ENCODE peak calls at places on chromosomes 12 and 14, in nine cellular contexts. One of them, this sample, is unnamed.
A peak's percentile ranks its signal among the peaks of the same experiment; 100 is the strongest.

GRCh38 chr12:87687362-87687761 is 341.8 kb downstream of the C12orf50 start:
- DNase-seq in ascending aorta: no peak
- DNase-seq in uterus: no peak
- DNase-seq in PC-3: no peak
- DNase-seq in AML-193: no peak
- DNase-seq in activated CD8-positive, alpha-beta T cell treated with anti-CD3 and anti-CD28 coated beads, Interleukin-2, amount 10 ng/mL, durations not matched to agents 7 days and 5 days: no peak
- DNase-seq in T1000: peak; percentile 82
- DNase-seq in fibroblast of lung: peak; percentile 74
- DNase-seq in GM04503: no peak
- DNase-seq in this sample: peak; percentile 61

GRCh38 chr14:100093322-100093721 is 28.1 kb downstream of the EVL start:
- DNase-seq in ascending aorta: no peak
- DNase-seq in uterus: no peak
- DNase-seq in PC-3: no peak
- DNase-seq in AML-193: no peak
- DNase-seq in activated CD8-positive, alpha-beta T cell treated with anti-CD3 and anti-CD28 coated beads, Interleukin-2, amount 10 ng/mL, durations not matched to agents 7 days and 5 days: no peak
- DNase-seq in T1000: no peak
- DNase-seq in fibroblast of lung: no peak
- DNase-seq in GM04503: no peak
- DNase-seq in this sample: no peak

GRCh38 chr12:79891506-79892162 is 43.3 kb downstream of the PPP1R12A start:
- DNase-seq in ascending aorta: no peak
- DNase-seq in uterus: no peak
- DNase-seq in PC-3: no peak
- DNase-seq in AML-193: no peak
- DNase-seq in activated CD8-positive, alpha-beta T cell treated with anti-CD3 and anti-CD28 coated beads, Interleukin-2, amount 10 ng/mL, durations not matched to agents 7 days and 5 days: no peak
- DNase-seq in T1000: no peak
- DNase-seq in fibroblast of lung: peak; percentile 17
- DNase-seq in GM04503: no peak
- DNase-seq in this sample: no peak

GRCh38 chr14:56004807-56005579 is 113.2 kb upstream of the PELI2 start:
- DNase-seq in ascending aorta: peak; percentile 67
- DNase-seq in uterus: peak; percentile 27
- DNase-seq in PC-3: no peak
- DNase-seq in AML-193: no peak
- DNase-seq in activated CD8-positive, alpha-beta T cell treated with anti-CD3 and anti-CD28 coated beads, Interleukin-2, amount 10 ng/mL, durations not matched to agents 7 days and 5 days: peak; percentile 66
- DNase-seq in T1000: peak; percentile 52
- DNase-seq in fibroblast of lung: peak; percentile 91
- DNase-seq in GM04503: peak; percentile 63
- DNase-seq in this sample: peak; percentile 61

GRCh38 chr12:75721790-75722189 is 210.4 kb upstream of the KRR1 start:
- DNase-seq in ascending aorta: no peak
- DNase-seq in uterus: no peak
- DNase-seq in PC-3: no peak
- DNase-seq in AML-193: no peak
- DNase-seq in activated CD8-positive, alpha-beta T cell treated with anti-CD3 and anti-CD28 coated beads, Interleukin-2, amount 10 ng/mL, durations not matched to agents 7 days and 5 days: no peak
- DNase-seq in T1000: no peak
- DNase-seq in fibroblast of lung: no peak
- DNase-seq in GM04503: no peak
- DNase-seq in this sample: no peak

GRCh38 chr12:89051065-89051677 is 301.1 kb downstream of the DUSP6 start:
- DNase-seq in ascending aorta: no peak
- DNase-seq in uterus: no peak
- DNase-seq in PC-3: peak; percentile 86
- DNase-seq in AML-193: peak; percentile 66
- DNase-seq in activated CD8-positive, alpha-beta T cell treated with anti-CD3 and anti-CD28 coated beads, Interleukin-2, amount 10 ng/mL, durations not matched to agents 7 days and 5 days: peak; percentile 55
- DNase-seq in T1000: no peak
- DNase-seq in fibroblast of lung: peak; percentile 57
- DNase-seq in GM04503: no peak
- DNase-seq in this sample: peak; percentile 44

GRCh38 chr14:21257395-21258193 is 11.6 kb downstream of the HNRNPC start:
- DNase-seq in ascending aorta: no peak
- DNase-seq in uterus: no peak
- DNase-seq in PC-3: no peak
- DNase-seq in AML-193: no peak
- DNase-seq in activated CD8-positive, alpha-beta T cell treated with anti-CD3 and anti-CD28 coated beads, Interleukin-2, amount 10 ng/mL, durations not matched to agents 7 days and 5 days: no peak
- DNase-seq in T1000: no peak
- DNase-seq in fibroblast of lung: no peak
- DNase-seq in GM04503: no peak
- DNase-seq in this sample: no peak

GRCh38 chr12:46377678-46378077 is 5.1 kb upstream of the SLC38A2 start:
- DNase-seq in ascending aorta: no peak
- DNase-seq in uterus: no peak
- DNase-seq in PC-3: no peak
- DNase-seq in AML-193: no peak
- DNase-seq in activated CD8-positive, alpha-beta T cell treated with anti-CD3 and anti-CD28 coated beads, Interleukin-2, amount 10 ng/mL, durations not matched to agents 7 days and 5 days: no peak
- DNase-seq in T1000: no peak
- DNase-seq in fibroblast of lung: peak; percentile 59
- DNase-seq in GM04503: no peak
- DNase-seq in this sample: no peak

GRCh38 chr12:80187660-80188090 is 88.3 kb downstream of the OTOGL start:
- DNase-seq in ascending aorta: no peak
- DNase-seq in uterus: peak; percentile 14
- DNase-seq in PC-3: peak; percentile 67
- DNase-seq in AML-193: no peak
- DNase-seq in activated CD8-positive, alpha-beta T cell treated with anti-CD3 and anti-CD28 coated beads, Interleukin-2, amount 10 ng/mL, durations not matched to agents 7 days and 5 days: peak; percentile 39
- DNase-seq in T1000: no peak
- DNase-seq in fibroblast of lung: peak; percentile 67
- DNase-seq in GM04503: no peak
- DNase-seq in this sample: peak; percentile 73

GRCh38 chr12:87142346-87142745 is 886.2 kb upstream of the MGAT4C start:
- DNase-seq in ascending aorta: no peak
- DNase-seq in uterus: no peak
- DNase-seq in PC-3: no peak
- DNase-seq in AML-193: no peak
- DNase-seq in activated CD8-positive, alpha-beta T cell treated with anti-CD3 and anti-CD28 coated beads, Interleukin-2, amount 10 ng/mL, durations not matched to agents 7 days and 5 days: no peak
- DNase-seq in T1000: no peak
- DNase-seq in fibroblast of lung: peak; percentile 33
- DNase-seq in GM04503: no peak
- DNase-seq in this sample: no peak

GRCh38 chr12:98259667-98260066 is 255.7 kb upstream of the TMPO start:
- DNase-seq in ascending aorta: no peak
- DNase-seq in uterus: no peak
- DNase-seq in PC-3: no peak
- DNase-seq in AML-193: no peak
- DNase-seq in activated CD8-positive, alpha-beta T cell treated with anti-CD3 and anti-CD28 coated beads, Interleukin-2, amount 10 ng/mL, durations not matched to agents 7 days and 5 days: no peak
- DNase-seq in T1000: no peak
- DNase-seq in fibroblast of lung: no peak
- DNase-seq in GM04503: no peak
- DNase-seq in this sample: no peak

GRCh38 chr14:94175403-94176146 is 1.5 kb downstream of the PPP4R4 start:
- DNase-seq in ascending aorta: no peak
- DNase-seq in uterus: no peak
- DNase-seq in PC-3: no peak
- DNase-seq in AML-193: no peak
- DNase-seq in activated CD8-positive, alpha-beta T cell treated with anti-CD3 and anti-CD28 coated beads, Interleukin-2, amount 10 ng/mL, durations not matched to agents 7 days and 5 days: no peak
- DNase-seq in T1000: no peak
- DNase-seq in fibroblast of lung: no peak
- DNase-seq in GM04503: no peak
- DNase-seq in this sample: no peak

GRCh38 chr12:123900898-123901376 is 71.7 kb downstream of the CCDC92 start:
- DNase-seq in ascending aorta: no peak
- DNase-seq in uterus: no peak
- DNase-seq in PC-3: peak; percentile 27
- DNase-seq in AML-193: no peak
- DNase-seq in activated CD8-positive, alpha-beta T cell treated with anti-CD3 and anti-CD28 coated beads, Interleukin-2, amount 10 ng/mL, durations not matched to agents 7 days and 5 days: peak; percentile 41
- DNase-seq in T1000: no peak
- DNase-seq in fibroblast of lung: peak; percentile 49
- DNase-seq in GM04503: no peak
- DNase-seq in this sample: no peak

GRCh38 chr12:107349008-107349747 is 255.8 kb upstream of the CRY1 start:
- DNase-seq in ascending aorta: no peak
- DNase-seq in uterus: no peak
- DNase-seq in PC-3: peak; percentile 99
- DNase-seq in AML-193: no peak
- DNase-seq in activated CD8-positive, alpha-beta T cell treated with anti-CD3 and anti-CD28 coated beads, Interleukin-2, amount 10 ng/mL, durations not matched to agents 7 days and 5 days: no peak
- DNase-seq in T1000: peak; percentile 65
- DNase-seq in fibroblast of lung: peak; percentile 96
- DNase-seq in GM04503: peak; percentile 34
- DNase-seq in this sample: peak; percentile 80

GRCh38 chr12:47216150-47216677 is 136.5 kb upstream of the AMIGO2 start:
- DNase-seq in ascending aorta: no peak
- DNase-seq in uterus: no peak
- DNase-seq in PC-3: no peak
- DNase-seq in AML-193: peak; percentile 85
- DNase-seq in activated CD8-positive, alpha-beta T cell treated with anti-CD3 and anti-CD28 coated beads, Interleukin-2, amount 10 ng/mL, durations not matched to agents 7 days and 5 days: peak; percentile 92
- DNase-seq in T1000: no peak
- DNase-seq in fibroblast of lung: no peak
- DNase-seq in GM04503: no peak
- DNase-seq in this sample: no peak

GRCh38 chr12:19542606-19543005 is 103.3 kb downstream of the AEBP2 start:
- DNase-seq in ascending aorta: no peak
- DNase-seq in uterus: no peak
- DNase-seq in PC-3: no peak
- DNase-seq in AML-193: no peak
- DNase-seq in activated CD8-positive, alpha-beta T cell treated with anti-CD3 and anti-CD28 coated beads, Interleukin-2, amount 10 ng/mL, durations not matched to agents 7 days and 5 days: no peak
- DNase-seq in T1000: no peak
- DNase-seq in fibroblast of lung: no peak
- DNase-seq in GM04503: no peak
- DNase-seq in this sample: no peak

This sample was measured in H4.